ENCODE peak calls at places on chromosomes 4 and X, in ten cellular contexts. N is MCF 10A, E is WTC11, R is psoas muscle, H is natural killer cell, Z is body of pancreas, J is heart left ventricle, L is K562, S is Panc1, K is cardiac muscle cell. Y is an unnamed sample.

GRCh38 chr4:169039271-169039954 is 29.4 kb upstream of the CBR4 start:
- DNase-seq in N (no peak), E (no peak), R (no peak), H (no peak), Z (no peak), J (no peak), L (no peak), S (no peak), K (no peak), Y (no peak)

GRCh38 chr4:79025170-79025569 is 85.9 kb upstream of the PAQR3 start:
- DNase-seq in N (no peak), E (no peak), R (no peak), H (no peak), Z (peak), J (no peak), L (no peak), S (no peak), K (no peak), Y (no peak)

GRCh38 chrX:22165732-22166457 is 106.8 kb upstream of the CBLL2 start:
- DNase-seq in N (peak), E (no peak), R (no peak), H (no peak), Z (no peak), J (no peak), L (no peak), S (no peak), K (no peak), Y (no peak)

GRCh38 chrX:69137371-69137881 is 27.8 kb downstream of the PJA1 start:
- DNase-seq in N (no peak), E (peak), R (no peak), H (no peak), Z (no peak), J (peak), L (no peak), S (no peak), K (no peak), Y (no peak)

GRCh38 chrX:71366674-71367256 is 608 bp downstream of the TAF1 start:
- DNase-seq in N (peak), E (peak), R (peak), H (no peak), Z (peak), J (peak), L (peak), S (no peak), K (peak), Y (peak)

GRCh38 chr4:185587444-185588161 is 52.3 kb upstream of the PDLIM3 start:
- DNase-seq in N (no peak), E (peak), R (peak), H (peak), Z (no peak), J (peak), L (no peak), S (no peak), K (peak), Y (no peak)

GRCh38 chr4:130393246-130394041 is 1297.5 kb downstream of the C4orf33 start:
- DNase-seq in N (no peak), E (no peak), R (no peak), H (no peak), Z (peak), J (no peak), L (no peak), S (no peak), K (peak), Y (no peak)

GRCh38 chrX:74242050-74242449 is 61.9 kb upstream of the ZCCHC13 start:
- DNase-seq in N (no peak), E (no peak), R (no peak), H (no peak), Z (no peak), J (no peak), L (no peak), S (no peak), K (no peak), Y (no peak)

GRCh38 chr4:86579941-86580340 is 14.2 kb upstream of the PTPN13 start:
- DNase-seq in N (no peak), E (no peak), R (no peak), H (no peak), Z (no peak), J (no peak), L (no peak), S (no peak), K (no peak), Y (no peak)

GRCh38 chrX:103254171-103254824 is 657 bp downstream of the TCEAL8 start:
- DNase-seq in N (peak), E (peak), R (peak), H (peak), Z (peak), J (peak), L (peak), S (no peak), K (peak), Y (peak)

GRCh38 chr4:159175165-159175988 is 72.5 kb downstream of the RAPGEF2 start:
- DNase-seq in N (peak), E (peak), R (peak), H (peak), Z (peak), J (peak), L (peak), S (peak), K (peak), Y (peak)

GRCh38 chr4:159174645-159175147 is 71.8 kb downstream of the RAPGEF2 start:
- DNase-seq in N (no peak), E (no peak), R (no peak), H (no peak), Z (no peak), J (no peak), L (no peak), S (no peak), K (no peak), Y (no peak)

GRCh38 chr4:159169414-159169813 is 66.5 kb downstream of the RAPGEF2 start:
- DNase-seq in N (no peak), E (no peak), R (no peak), H (no peak), Z (no peak), J (no peak), L (no peak), S (no peak), K (no peak), Y (no peak)

GRCh38 chr4:159169903-159170302 is 67.0 kb downstream of the RAPGEF2 start:
- DNase-seq in N (no peak), E (no peak), R (no peak), H (no peak), Z (no peak), J (no peak), L (no peak), S (no peak), K (no peak), Y (no peak)

DNA sequence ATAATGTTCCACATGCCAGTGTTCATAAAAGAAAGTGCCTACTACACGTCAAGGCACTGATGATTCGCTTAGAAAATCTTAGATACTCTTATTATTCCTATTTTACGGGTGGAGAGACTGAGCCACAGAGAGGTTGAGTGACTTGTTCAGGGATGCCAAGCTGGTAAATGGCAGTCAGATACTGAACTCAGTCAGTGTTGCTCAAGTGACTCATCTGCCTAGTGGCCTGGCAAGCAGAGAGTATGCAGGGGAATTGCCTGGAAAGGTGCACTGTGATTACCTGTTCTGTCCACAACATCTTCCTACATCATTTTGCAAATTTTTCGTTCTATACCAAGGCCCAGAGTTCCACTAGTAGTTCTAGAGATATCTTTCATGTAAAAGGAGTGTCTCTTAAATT is 68.4 kb downstream of the RAPGEF2 start:
- DNase-seq in N (peak), E (no peak), R (no peak), H (no peak), Z (no peak), J (no peak), L (no peak), S (no peak), K (no peak), Y (no peak)
- TF ChIP-seq CTCF in N (no peak), E (no peak), R (no peak), H (no peak), Z (no peak), J (no peak), L (no peak), S (no peak), K (no peak), Y (no peak)

GRCh38 chrX:18210470-18210869 is 10.2 kb downstream of the BEND2 start:
- DNase-seq in N (no peak), E (no peak), R (no peak), H (no peak), Z (no peak), J (no peak), L (no peak), S (no peak), K (peak), Y (no peak)
- TF ChIP-seq CTCF in N (no peak), E (no peak), R (no peak), H (no peak), Z (no peak), J (peak), L (peak), S (peak), K (no peak), Y (peak)

DNA sequence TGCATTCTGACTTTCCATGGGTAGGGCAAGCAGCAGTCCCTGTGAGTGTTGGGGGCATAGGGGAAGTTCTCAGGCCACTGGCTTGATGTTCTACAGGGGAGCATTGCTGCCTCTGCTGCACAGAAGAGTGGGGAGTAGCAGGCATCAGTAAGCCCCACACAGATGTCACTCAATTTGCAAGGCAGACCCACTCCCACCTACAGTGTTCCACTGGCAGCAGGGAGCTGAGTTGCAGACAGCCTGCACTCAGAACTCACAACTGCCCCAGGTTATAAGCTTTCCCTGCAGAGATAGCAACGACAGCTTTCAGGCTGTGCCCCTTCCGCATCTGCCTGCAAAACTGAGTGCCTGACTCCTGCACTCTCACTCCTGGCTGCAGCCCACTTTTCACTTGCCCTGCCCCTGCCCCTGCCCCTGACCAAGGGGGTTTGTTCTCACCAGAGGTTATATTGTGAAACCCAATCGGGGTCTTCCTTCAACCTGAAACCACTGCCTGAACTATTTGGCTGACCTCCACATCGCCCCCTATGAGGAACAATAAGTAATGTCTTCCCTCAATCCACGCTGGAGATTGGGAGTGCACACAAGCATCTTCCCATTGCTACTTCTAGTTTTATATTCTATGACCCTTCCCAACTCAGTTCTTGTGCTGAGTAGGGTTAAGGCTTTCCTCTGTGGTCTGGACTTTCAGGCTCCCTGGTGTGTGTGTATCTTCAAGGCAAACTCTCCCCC is 227.4 kb upstream of the CXorf51B start:
- DNase-seq in N (no peak), E (no peak), R (no peak), H (no peak), Z (no peak), J (no peak), L (no peak), S (no peak), K (peak), Y (no peak)
- TF ChIP-seq CTCF in N (no peak), E (no peak), R (no peak), H (no peak), Z (no peak), J (no peak), L (no peak), S (no peak), K (no peak), Y (no peak)

DNA sequence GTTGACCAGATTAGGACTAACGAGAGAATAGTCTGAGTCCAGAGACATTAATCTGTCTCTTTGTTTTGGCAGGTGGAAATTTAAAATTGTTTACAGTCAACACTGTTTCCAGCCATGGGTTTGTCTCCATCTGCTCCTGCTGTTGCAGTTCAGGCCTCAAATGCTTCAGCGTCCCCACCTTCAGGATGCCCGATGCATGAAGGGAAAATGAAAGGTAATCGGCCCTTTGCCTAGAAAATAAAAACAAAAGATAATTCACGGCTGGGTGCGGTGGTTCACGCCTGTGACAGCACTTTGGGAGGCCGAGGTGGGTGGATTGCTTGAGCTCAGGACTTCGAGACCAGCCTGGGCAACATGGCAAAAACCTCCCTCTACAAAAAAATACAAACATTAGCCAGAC is 815 bp downstream of the HCCS start:
- DNase-seq in N (no peak), E (no peak), R (no peak), H (no peak), Z (no peak), J (no peak), L (no peak), S (no peak), K (no peak), Y (no peak)
- TF ChIP-seq CTCF in N (no peak), E (no peak), R (no peak), H (no peak), Z (no peak), J (no peak), L (no peak), S (no peak), K (no peak), Y (no peak)

GRCh38 chr4:48369248-48369647 is 27.9 kb downstream of the SLAIN2 start:
- DNase-seq in N (no peak), E (no peak), R (no peak), H (no peak), Z (no peak), J (no peak), L (no peak), S (no peak), K (no peak), Y (no peak)

GRCh38 chr4:48366611-48367010 is 25.3 kb downstream of the SLAIN2 start:
- DNase-seq in N (no peak), E (no peak), R (no peak), H (no peak), Z (no peak), J (no peak), L (no peak), S (no peak), K (no peak), Y (no peak)

GRCh38 chr4:48369771-48370170 is 28.4 kb downstream of the SLAIN2 start:
- DNase-seq in N (no peak), E (no peak), R (no peak), H (no peak), Z (no peak), J (no peak), L (no peak), S (no peak), K (no peak), Y (no peak)

GRCh38 chr4:48368389-48368788 is 27.1 kb downstream of the SLAIN2 start:
- DNase-seq in N (no peak), E (no peak), R (no peak), H (no peak), Z (no peak), J (no peak), L (no peak), S (no peak), K (no peak), Y (no peak)

GRCh38 chr4:48367016-48367415 is 25.7 kb downstream of the SLAIN2 start:
- DNase-seq in N (no peak), E (no peak), R (no peak), H (no peak), Z (no peak), J (no peak), L (no peak), S (no peak), K (no peak), Y (no peak)
- TF ChIP-seq CTCF in N (no peak), E (no peak), R (no peak), H (no peak), Z (no peak), J (no peak), L (no peak), S (no peak), K (no peak), Y (no peak)